ENCODE peak calls at places on chromosomes 13 and 19, in eight cellular contexts. J is omental fat pad, I is H1, H is pancreas, V is transverse colon, T is GM10248, M is endothelial cell, B is nephron progenitor cell. S is an unnamed sample.

GRCh38 chr13:114151565-114152284 is 19.3 kb upstream of the RASA3 start:
- DNase-seq in I (no peak), V (peak; percentile 92), T (no peak), H (no peak), B (no peak), J (no peak), M (no peak), S (peak; percentile 60)

GRCh38 chr13:77299587-77299986 is 27.3 kb downstream of the MYCBP2 start:
- DNase-seq in H (no peak), I (no peak), B (no peak), V (no peak), M (no peak), J (no peak), T (no peak), S (no peak)

GRCh38 chr13:27660511-27660910 is 38.8 kb downstream of the POLR1D start:
- DNase-seq in I (no peak), V (no peak), H (no peak), T (no peak), B (no peak), J (no peak), M (no peak), S (no peak)

GRCh38 chr19:2337329-2337707 is 8.8 kb downstream of the SPPL2B start:
- DNase-seq in J (no peak), I (peak; percentile 77), B (peak; percentile 80), V (no peak), H (peak; percentile 75), M (no peak), T (no peak), S (no peak)

GRCh38 chr13:74920945-74921725 is 560.8 kb downstream of the TBC1D4 start:
- DNase-seq in J (no peak), H (no peak), I (no peak), V (no peak), M (no peak), T (no peak), B (no peak), S (no peak)

GRCh38 chr19:827710-828321 is at the start of gene AZU1:
- DNase-seq in J (no peak), M (no peak), V (peak; percentile 67), T (no peak), H (no peak), B (no peak), I (no peak), S (no peak)

GRCh38 chr19:43618921-43619261 is 538 bp downstream of the ZNF428 start:
- DNase-seq in M (peak; percentile 35), I (no peak), V (no peak), T (peak; percentile 74), H (no peak), J (no peak), B (no peak), S (no peak)

GRCh38 chr13:99278843-99279242 is 20.7 kb upstream of the GPR18 start:
- DNase-seq in B (no peak), J (no peak), T (no peak), H (no peak), I (no peak), M (no peak), V (no peak), S (no peak)

DNA sequence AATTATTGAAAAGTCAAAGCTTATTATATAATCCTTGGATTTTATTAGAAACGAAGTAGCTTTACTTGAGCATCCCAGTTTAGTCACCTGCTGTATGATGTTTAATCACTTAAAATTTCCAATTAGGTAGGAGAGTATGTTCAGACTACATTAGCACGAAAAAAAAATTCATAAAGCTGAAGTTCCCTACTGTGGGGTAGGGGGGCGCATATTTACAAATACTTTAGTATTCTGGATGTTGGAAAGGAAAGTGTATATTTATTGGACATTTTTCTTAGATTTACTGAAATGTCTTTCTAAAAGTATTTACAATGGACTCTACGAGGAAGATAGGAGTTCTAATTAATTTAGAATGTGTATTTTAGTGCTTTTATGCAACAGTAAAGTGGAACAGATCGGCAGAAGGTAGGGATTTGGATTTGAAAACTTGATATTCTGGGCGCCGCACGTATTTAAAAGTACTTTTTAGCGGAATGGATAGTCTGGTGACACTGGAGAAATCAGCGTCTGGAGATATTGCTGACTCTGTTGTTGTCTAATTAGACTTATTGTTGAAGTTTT is 1.9 kb downstream of the CDK8 start:
- DNase-seq in V (no peak), H (no peak), I (no peak), M (no peak), J (no peak), T (no peak), B (no peak), S (no peak)
- TF ChIP-seq CTCF in V (peak; percentile 18), H (no peak), I (no peak), M (peak; percentile 40), J (no peak), T (peak; percentile 12), B (peak; percentile 24), S (peak; percentile 50)

GRCh38 chr13:51559916-51560315 is 24.3 kb upstream of the WDFY2 start:
- DNase-seq in M (no peak), I (no peak), B (no peak), J (no peak), T (no peak), H (no peak), V (no peak), S (no peak)
- TF ChIP-seq CTCF in M (no peak), I (no peak), B (no peak), J (no peak), T (no peak), H (no peak), V (no peak), S (no peak)

GRCh38 chr13:29361716-29362115 is 233.8 kb downstream of the SLC7A1 start:
- DNase-seq in M (no peak), I (no peak), B (no peak), H (no peak), T (no peak), V (no peak), J (no peak), S (no peak)
- TF ChIP-seq CTCF in M (no peak), I (no peak), B (no peak), H (no peak), T (no peak), V (no peak), J (no peak), S (no peak)

GRCh38 chr13:103142091-103142594 is 75.9 kb upstream of the SLC10A2 start:
- DNase-seq in M (no peak), H (no peak), V (no peak), I (no peak), J (no peak), T (no peak), B (no peak), S (no peak)

GRCh38 chr13:103134271-103134670 is 68.1 kb upstream of the SLC10A2 start:
- DNase-seq in M (no peak), I (no peak), B (no peak), J (no peak), V (no peak), H (no peak), T (no peak), S (no peak)

GRCh38 chr13:103145476-103145875 is 79.3 kb upstream of the SLC10A2 start:
- DNase-seq in V (no peak), H (no peak), T (no peak), B (no peak), I (no peak), M (no peak), J (no peak), S (no peak)

DNA sequence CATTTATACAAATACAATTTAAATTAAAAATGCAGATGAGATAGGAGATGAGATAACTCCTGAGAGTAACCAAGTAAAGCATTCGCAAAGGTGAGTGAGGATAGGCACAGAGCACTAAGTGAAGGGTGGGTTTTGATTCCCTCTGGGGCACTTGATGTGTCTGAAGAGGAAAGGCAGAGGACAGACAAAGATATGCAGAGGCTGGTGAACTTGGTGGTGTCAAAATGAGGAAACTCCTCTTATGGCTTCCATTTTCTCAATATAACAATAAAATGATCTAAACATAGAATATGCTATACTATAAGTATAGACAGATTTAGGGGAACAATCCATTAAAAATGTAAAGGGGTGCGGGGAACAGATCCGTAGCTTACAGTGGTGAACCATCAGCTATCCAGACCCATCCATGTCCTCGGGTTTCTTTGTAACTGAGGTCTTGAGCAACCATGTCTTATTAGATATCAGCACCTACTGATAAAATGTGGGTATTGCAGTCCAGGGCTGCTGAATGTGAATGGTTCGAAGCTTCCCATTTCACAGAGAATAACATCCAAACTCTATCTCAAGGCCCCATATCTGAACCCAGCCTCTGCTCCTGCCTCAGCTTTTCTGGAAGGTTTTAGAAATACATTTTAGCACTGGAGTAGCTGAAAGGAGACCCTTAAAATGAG is 73.9 kb upstream of the SLC10A2 start:
- DNase-seq in I (no peak), T (peak; percentile 52), H (no peak), J (no peak), B (no peak), V (no peak), M (peak; percentile 30), S (no peak)
- TF ChIP-seq CTCF in I (peak; percentile 69), T (peak; percentile 75), H (peak; percentile 27), J (no peak), B (peak; percentile 45), V (peak; percentile 33), M (peak; percentile 68), S (no peak)

DNA sequence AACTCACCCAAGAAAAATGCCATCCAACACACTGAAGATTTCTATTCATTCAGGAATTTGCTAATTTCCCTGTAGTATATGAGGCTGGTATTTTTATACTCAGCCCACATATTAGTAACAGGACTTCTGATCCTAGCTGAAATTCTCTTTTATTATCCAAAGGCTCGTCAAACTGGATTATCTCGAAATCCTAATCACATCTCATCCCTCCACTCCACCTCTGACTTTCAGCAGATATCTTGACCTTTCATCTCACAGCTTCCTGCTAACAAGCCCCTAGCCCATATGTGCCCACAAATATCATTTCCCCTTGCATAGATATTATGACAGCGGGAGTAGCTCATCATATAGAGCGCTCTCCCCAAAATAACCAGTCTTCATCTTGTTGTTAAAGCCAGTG is 279.7 kb downstream of the FGF14 start:
- DNase-seq in J (no peak), T (no peak), B (no peak), M (no peak), I (no peak), V (no peak), H (no peak), S (no peak)
- TF ChIP-seq CTCF in J (no peak), T (no peak), B (no peak), M (no peak), I (no peak), V (no peak), H (no peak), S (no peak)

S was measured in CD14-positive monocyte.